ENCODE peak calls at places on chromosomes 2 and 18, in seven cellular contexts. Y is progenitor cell of endocrine pancreas; G is BE2C; I is H1; W is CD4-positive, alpha-beta T cell; R is A549; D is foreskin fibroblast. X is an unnamed sample.
A peak's percentile ranks its signal among the peaks of the same experiment; 100 is the strongest.

GRCh38 chr2:212237350-212238095 is 301.1 kb downstream of the ERBB4 start:
- DNase-seq in Y (peak; percentile 16), G (peak; percentile 11), I (no peak), W (no peak), R (no peak), D (no peak), X (no peak)

GRCh38 chr18:57768557-57769326 is 34.4 kb downstream of the ATP8B1 start:
- DNase-seq in Y (no peak), G (no peak), I (no peak), W (no peak), R (no peak), D (peak; percentile 75), X (no peak)

GRCh38 chr18:58314284-58314683 is 270.3 kb downstream of the NEDD4L start:
- DNase-seq in Y (no peak), G (peak; percentile 13), I (no peak), W (no peak), R (peak; percentile 27), D (peak; percentile 93), X (no peak)

GRCh38 chr2:169162613-169163012 is 93.2 kb downstream of the DHRS9 start:
- DNase-seq in Y (no peak), G (no peak), I (no peak), W (no peak), R (peak; percentile 4), D (no peak), X (no peak)

GRCh38 chr2:86485103-86485502 is 43.9 kb downstream of the KDM3A start:
- DNase-seq in Y (no peak), G (no peak), I (no peak), W (no peak), R (no peak), D (peak; percentile 5), X (no peak)

GRCh38 chr2:48398285-48399135 is 131.4 kb upstream of the STON1 start:
- DNase-seq in Y (no peak), G (no peak), I (no peak), W (no peak), R (peak; percentile 43), D (no peak), X (no peak)

GRCh38 chr2:159574246-159574645 is 42.1 kb downstream of the BAZ2B start:
- DNase-seq in Y (no peak), G (no peak), I (no peak), W (no peak), R (no peak), D (peak; percentile 74), X (no peak)

GRCh38 chr2:215479536-215480240 is 43.8 kb upstream of the FN1 start:
- DNase-seq in Y (no peak), G (no peak), I (no peak), W (no peak), R (no peak), D (no peak), X (no peak)

GRCh38 chr2:161077367-161078210 is 82.6 kb upstream of the TANK start:
- DNase-seq in Y (no peak), G (no peak), I (no peak), W (peak; percentile 35), R (no peak), D (peak; percentile 37), X (no peak)

GRCh38 chr2:68172990-68173715 is 15.5 kb downstream of the PNO1 start:
- DNase-seq in Y (no peak), G (no peak), I (no peak), W (no peak), R (no peak), D (no peak), X (no peak)

GRCh38 chr18:79782566-79783308 is 15.0 kb upstream of the KCNG2 start:
- DNase-seq in Y (no peak), G (no peak), I (no peak), W (no peak), R (no peak), D (no peak), X (no peak)

GRCh38 chr18:36595046-36595817 is 233.6 kb downstream of the TPGS2 start:
- DNase-seq in Y (no peak), G (no peak), I (no peak), W (no peak), R (no peak), D (no peak), X (no peak)

DNA sequence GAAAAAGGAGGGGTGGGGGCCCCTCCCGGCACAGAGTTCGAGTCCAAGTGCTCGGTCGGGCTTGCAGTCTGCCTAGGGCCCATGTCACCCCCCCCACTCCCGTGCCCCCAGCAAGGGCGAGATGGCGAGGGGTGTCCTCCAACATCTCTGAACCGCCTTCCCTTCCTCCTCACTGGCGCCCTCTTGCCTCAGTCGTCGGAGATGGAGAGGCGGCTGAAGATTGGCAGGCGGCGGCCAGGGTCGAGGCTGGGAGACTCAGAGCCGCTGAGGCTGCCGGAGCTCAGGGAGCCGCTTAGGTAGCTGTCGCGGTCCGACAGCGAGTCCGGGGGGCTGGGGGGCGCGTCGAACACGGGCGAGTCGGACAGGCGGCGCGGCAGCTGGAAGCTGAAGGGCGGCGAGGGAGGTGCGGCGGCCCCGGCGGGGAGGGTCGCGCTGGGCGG is 2.3 kb downstream of the ZFP36L2 start:
- DNase-seq in Y (peak; percentile 49), G (peak; percentile 78), I (no peak), W (peak; percentile 72), R (peak; percentile 87), D (peak; percentile 79), X (peak; percentile 76)
- TF ChIP-seq CTCF in Y (peak; percentile 52), G (peak; percentile 50), I (peak; percentile 55), W (peak; percentile 37), R (peak; percentile 61), D (peak; percentile 32), X (peak; percentile 22)

GRCh38 chr2:196075196-196075595 is 6.6 kb upstream of the DNAH7 start:
- DNase-seq in Y (no peak), G (no peak), I (no peak), W (no peak), R (no peak), D (peak; percentile 52), X (no peak)
- TF ChIP-seq CTCF in Y (no peak), G (no peak), I (no peak), W (no peak), R (no peak), D (no peak), X (no peak)

GRCh38 chr2:151159109-151159690 is 102.5 kb downstream of the RBM43 start:
- DNase-seq in Y (no peak), G (no peak), I (no peak), W (no peak), R (no peak), D (peak; percentile 23), X (no peak)

GRCh38 chr2:151156943-151157705 is 104.5 kb downstream of the RBM43 start:
- DNase-seq in Y (no peak), G (no peak), I (no peak), W (no peak), R (no peak), D (peak; percentile 81), X (no peak)

GRCh38 chr2:151166410-151166809 is 95.3 kb downstream of the RBM43 start:
- DNase-seq in Y (no peak), G (no peak), I (no peak), W (no peak), R (no peak), D (no peak), X (no peak)

GRCh38 chr2:151156431-151156830 is 105.2 kb downstream of the RBM43 start:
- DNase-seq in Y (no peak), G (no peak), I (no peak), W (no peak), R (no peak), D (peak; percentile 25), X (no peak)

DNA sequence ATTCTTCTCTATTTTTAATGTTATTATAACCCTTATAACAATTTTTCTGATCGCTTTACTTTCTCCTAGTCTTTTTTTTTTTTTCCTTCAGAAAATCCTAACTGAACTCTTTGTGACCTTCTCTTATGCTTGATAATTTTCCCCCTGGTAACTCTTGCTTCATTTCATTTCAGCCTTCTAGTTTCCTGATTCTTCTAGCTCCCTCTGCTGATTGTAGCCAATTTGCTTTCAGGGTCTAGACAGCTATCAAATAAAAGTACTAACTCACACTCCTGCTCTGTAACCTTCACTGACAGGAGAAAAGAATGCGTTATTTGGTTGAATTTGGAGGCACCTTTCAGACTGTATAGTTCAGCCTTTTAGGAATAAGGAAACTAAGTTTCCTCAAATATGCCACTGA is 99.5 kb downstream of the RBM43 start:
- DNase-seq in Y (no peak), G (no peak), I (no peak), W (no peak), R (no peak), D (peak; percentile 75), X (no peak)
- TF ChIP-seq CTCF in Y (no peak), G (peak; percentile 45), I (peak; percentile 15), W (no peak), R (peak; percentile 22), D (peak; percentile 58), X (no peak)

GRCh38 chr2:11099122-11100065 is 55.9 kb upstream of the SLC66A3 start:
- DNase-seq in Y (no peak), G (no peak), I (no peak), W (no peak), R (peak; percentile 24), D (no peak), X (no peak)
- TF ChIP-seq CTCF in Y (no peak), G (no peak), I (no peak), W (no peak), R (no peak), D (no peak), X (no peak)

X was measured in endothelial cell.